ENCODE peak calls at places on chromosomes 7 and 10, in four cellular contexts. B is H9, O is IMR-90, C is H1. P is an unnamed sample.

GRCh38 chr7:66779669-66780408 is 39.3 kb downstream of the RABGEF1 start:
- DNase-seq in B (no peak), O (peak; percentile 56), C (no peak), P (peak; percentile 50)

GRCh38 chr7:10455936-10456335 is 517.7 kb upstream of the PHF14 start:
- DNase-seq in B (no peak), O (no peak), C (no peak), P (no peak)

GRCh38 chr7:121620206-121620605 is 224.1 kb upstream of the FAM3C start:
- DNase-seq in B (no peak), O (no peak), C (no peak), P (no peak)

GRCh38 chr10:70551491-70551890 is 51.0 kb downstream of the PRF1 start:
- DNase-seq in B (no peak), O (no peak), C (no peak), P (no peak)

GRCh38 chr7:13411641-13412040 is 577.8 kb downstream of the ETV1 start:
- DNase-seq in B (no peak), O (no peak), C (no peak), P (no peak)

GRCh38 chr10:75101416-75102251 is 9.8 kb upstream of the SAMD8 start:
- DNase-seq in B (no peak), O (no peak), C (no peak), P (no peak)

GRCh38 chr7:91263359-91264082 is 712 bp upstream of the FZD1 start:
- DNase-seq in B (peak; percentile 38), O (no peak), C (no peak), P (peak; percentile 55)

GRCh38 chr10:17617031-17617911 is at the start of gene HACD1:
- DNase-seq in B (peak; percentile 89), O (peak; percentile 75), C (peak; percentile 50), P (peak; percentile 79)

GRCh38 chr7:5035276-5035675 is 10.4 kb upstream of the RBAK start:
- DNase-seq in B (no peak), O (no peak), C (no peak), P (no peak)

GRCh38 chr7:128161466-128162125 is 79.5 kb upstream of the LEP start:
- DNase-seq in B (peak; percentile 5), O (no peak), C (no peak), P (no peak)

GRCh38 chr10:71632200-71632820 is 87.3 kb downstream of the C10orf105 start:
- DNase-seq in B (no peak), O (no peak), C (no peak), P (no peak)
- H3K4ac ChIP-seq in B (no peak overlapping the region), O (no peak overlapping the region), C (no peak overlapping the region), P (no peak overlapping the region)

GRCh38 chr7:68406480-68406879 is 1191.8 kb upstream of the AUTS2 start:
- DNase-seq in B (no peak), O (no peak), C (no peak), P (no peak)

GRCh38 chr7:68401313-68401712 is 1197.0 kb upstream of the AUTS2 start:
- DNase-seq in B (no peak), O (no peak), C (no peak), P (no peak)

GRCh38 chr7:68399991-68400590 is 1198.2 kb upstream of the AUTS2 start:
- DNase-seq in B (no peak), O (no peak), C (no peak), P (no peak)

DNA sequence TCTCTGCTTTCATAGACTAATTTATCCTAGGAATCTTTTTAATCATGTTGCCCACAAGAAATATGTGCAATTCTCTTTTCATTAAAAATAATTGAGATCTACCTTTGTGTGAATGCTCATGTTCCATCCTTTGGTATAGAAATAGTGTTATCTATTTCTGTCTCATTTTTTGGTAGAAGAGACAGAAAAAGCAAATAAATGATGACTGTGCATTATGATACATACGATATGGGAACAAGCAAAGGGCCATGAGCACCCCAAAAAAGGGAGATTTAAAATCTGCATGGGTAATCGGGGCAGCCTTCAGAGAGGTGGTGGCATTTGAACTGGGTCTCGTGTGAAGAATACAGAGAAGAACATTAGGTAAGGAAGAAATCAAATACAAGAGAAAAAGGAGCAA is 1197.5 kb upstream of the AUTS2 start:
- DNase-seq in B (no peak), O (no peak), C (no peak), P (no peak)
- H3K4ac ChIP-seq in B (no peak overlapping the region), O (no peak overlapping the region), C (no peak overlapping the region), P (no peak overlapping the region)

GRCh38 chr7:106659963-106660861 is 746 bp downstream of the CCDC71L start:
- DNase-seq in B (peak; percentile 92), O (peak; percentile 74), C (peak; percentile 76), P (peak; percentile 75)
- H3K4ac ChIP-seq in B (no peak overlapping the region), O (peak overlapping the region; percentile 98), C (peak overlapping the region; percentile 97), P (peak overlapping the region; percentile 100)

GRCh38 chr7:116672596-116673503 is 854 bp downstream of the MET start:
- DNase-seq in B (peak; percentile 37), O (peak; percentile 50), C (no peak), P (peak; percentile 37)

GRCh38 chr7:116671111-116671510 is 885 bp upstream of the MET start:
- DNase-seq in B (no peak), O (no peak), C (no peak), P (no peak)

GRCh38 chr7:116674508-116675173 is 2.6 kb downstream of the MET start:
- DNase-seq in B (no peak), O (peak; percentile 40), C (no peak), P (peak; percentile 21)

GRCh38 chr7:116671681-116672595 is at the start of gene MET:
- DNase-seq in B (peak; percentile 74), O (peak; percentile 72), C (no peak), P (peak; percentile 60)

DNA sequence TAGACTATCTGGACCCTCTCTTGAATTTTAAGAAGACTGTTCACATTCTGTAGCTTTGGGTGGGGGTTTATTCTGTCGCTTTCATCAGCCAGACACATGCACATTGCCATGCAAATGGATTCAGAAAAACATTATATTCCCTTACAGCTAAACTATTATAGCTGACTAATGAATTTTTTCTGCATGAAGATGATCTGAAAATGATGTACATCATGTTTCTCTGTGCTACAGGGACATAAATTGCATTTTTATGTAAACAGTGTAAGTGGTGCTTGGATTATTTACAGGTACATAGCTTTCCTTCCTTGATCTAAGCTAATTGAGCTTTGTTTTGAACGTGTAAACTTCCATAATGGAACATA is 1.5 kb downstream of the MET start:
- DNase-seq in B (no peak), O (no peak), C (no peak), P (no peak)
- H3K4ac ChIP-seq in B (no peak overlapping the region), O (no peak overlapping the region), C (no peak overlapping the region), P (no peak overlapping the region)

P was measured in mesenchymal stem cell.